ENCODE peak calls at places on chromosome 3, in seven cellular contexts. Q, F, R, M, Y, Z and P are unnamed samples.

GRCh38 chr3:171358171-171358890 is 101.9 kb downstream of the TNIK start:
- DNase-seq in Q (no peak), F (no peak), R (no peak), M (no peak), Y (no peak), Z (no peak), P (no peak)

GRCh38 chr3:80929576-80929975 is 831.9 kb downstream of the GBE1 start:
- DNase-seq in Q (no peak), F (no peak), R (no peak), M (no peak), Y (no peak), Z (no peak), P (no peak)

GRCh38 chr3:170802164-170803151 is 67.5 kb downstream of the RPL22L1 start:
- DNase-seq in Q (no peak), F (no peak), R (peak; percentile 39), M (no peak), Y (no peak), Z (no peak), P (no peak)

GRCh38 chr3:123432832-123433523 is 15.9 kb downstream of the ADCY5 start:
- DNase-seq in Q (no peak), F (no peak), R (no peak), M (no peak), Y (no peak), Z (no peak), P (no peak)

GRCh38 chr3:107816082-107816481 is 274.7 kb downstream of the CD47 start:
- DNase-seq in Q (no peak), F (no peak), R (no peak), M (no peak), Y (no peak), Z (no peak), P (no peak)

GRCh38 chr3:32706348-32707025 is 21.5 kb downstream of the CNOT10 start:
- DNase-seq in Q (no peak), F (no peak), R (no peak), M (no peak), Y (no peak), Z (no peak), P (no peak)

GRCh38 chr3:111072016-111072891 is 638 bp downstream of the NECTIN3 start:
- DNase-seq in Q (no peak), F (peak; percentile 48), R (peak; percentile 65), M (peak; percentile 83), Y (no peak), Z (peak; percentile 75), P (peak; percentile 11)

GRCh38 chr3:47247131-47248064 is 35.2 kb downstream of the KIF9 start:
- DNase-seq in Q (no peak), F (no peak), R (no peak), M (no peak), Y (no peak), Z (no peak), P (no peak)

GRCh38 chr3:147846854-147847453 is 437.8 kb downstream of the ZIC1 start:
- DNase-seq in Q (no peak), F (no peak), R (no peak), M (no peak), Y (no peak), Z (no peak), P (no peak)

GRCh38 chr3:57582470-57583168 is 14.5 kb downstream of the ARF4 start:
- DNase-seq in Q (no peak), F (no peak), R (peak; percentile 16), M (no peak), Y (peak; percentile 24), Z (no peak), P (no peak)

GRCh38 chr3:141289228-141289772 is 57.7 kb downstream of the PXYLP1 start:
- DNase-seq in Q (no peak), F (no peak), R (no peak), M (no peak), Y (no peak), Z (no peak), P (no peak)

GRCh38 chr3:141285570-141285969 is 53.9 kb downstream of the PXYLP1 start:
- DNase-seq in Q (no peak), F (no peak), R (no peak), M (no peak), Y (no peak), Z (no peak), P (no peak)

GRCh38 chr3:141286856-141287255 is 55.2 kb downstream of the PXYLP1 start:
- DNase-seq in Q (no peak), F (no peak), R (no peak), M (no peak), Y (no peak), Z (no peak), P (no peak)

GRCh38 chr3:141288331-141288990 is 56.8 kb downstream of the PXYLP1 start:
- DNase-seq in Q (no peak), F (no peak), R (no peak), M (no peak), Y (no peak), Z (no peak), P (no peak)

DNA sequence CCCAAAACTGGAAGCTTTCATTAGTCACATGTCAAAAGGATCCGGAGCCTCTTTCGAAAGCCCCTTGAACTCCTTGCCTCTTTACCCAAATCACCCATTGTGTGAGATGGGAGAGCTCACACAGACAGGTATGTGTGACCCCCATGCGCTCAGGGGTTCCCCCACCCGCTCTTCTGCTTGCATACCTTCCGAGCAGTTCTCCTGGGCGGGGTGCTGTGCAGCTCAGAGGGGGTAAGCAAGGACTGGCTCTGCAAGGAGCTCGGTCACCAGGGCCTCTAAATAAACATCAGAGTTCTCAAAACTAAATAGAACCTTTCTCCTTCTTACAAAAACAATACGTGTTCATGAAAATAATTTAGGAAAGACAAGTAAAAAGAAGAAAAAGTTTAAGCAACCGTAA is 55.7 kb downstream of the PXYLP1 start:
- DNase-seq in Q (no peak), F (no peak), R (no peak), M (no peak), Y (no peak), Z (no peak), P (no peak)
- H3K36me3 ChIP-seq in Q (peaks cover 4% of the 10 kb centered on the region), F (peaks cover 3% of the 10 kb centered on the region), R (no peaks in the 10 kb centered on the region), M (peaks cover 6% of the 10 kb centered on the region), Y (no peaks in the 10 kb centered on the region), Z (no peaks in the 10 kb centered on the region), P (peaks cover 6% of the 10 kb centered on the region)

GRCh38 chr3:129387492-129387891 is 40.9 kb downstream of the EFCAB12 start:
- DNase-seq in Q (no peak), F (no peak), R (no peak), M (no peak), Y (no peak), Z (no peak), P (no peak)

GRCh38 chr3:129389572-129389937 is 38.9 kb downstream of the EFCAB12 start:
- DNase-seq in Q (no peak), F (no peak), R (no peak), M (no peak), Y (no peak), Z (no peak), P (no peak)

GRCh38 chr3:129398803-129399144 is 29.7 kb downstream of the EFCAB12 start:
- DNase-seq in Q (no peak), F (peak; percentile 20), R (peak; percentile 32), M (no peak), Y (no peak), Z (no peak), P (peak; percentile 86)

DNA sequence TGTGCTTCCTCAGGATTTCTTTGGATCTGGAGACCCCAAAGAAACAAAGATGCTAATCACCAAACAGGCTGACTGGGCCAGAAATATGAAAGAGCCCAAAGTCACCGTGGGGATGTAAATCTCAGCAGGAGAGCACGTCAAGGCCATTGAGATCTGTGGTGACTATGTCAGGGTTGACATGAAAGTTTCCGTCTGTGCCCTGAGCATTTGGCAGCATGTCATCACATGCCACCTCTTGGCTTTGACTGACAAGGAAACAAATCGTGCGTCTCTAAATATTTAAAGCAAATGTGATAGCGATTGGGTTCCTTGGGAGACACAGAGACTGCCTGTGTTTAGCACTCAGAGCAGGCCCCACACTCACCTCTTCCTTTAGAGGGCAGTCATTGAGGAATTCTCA is 35.2 kb downstream of the EFCAB12 start:
- DNase-seq in Q (no peak), F (no peak), R (no peak), M (no peak), Y (no peak), Z (no peak), P (no peak)
- H3K36me3 ChIP-seq in Q (peaks cover 23% of the 10 kb centered on the region), F (peaks cover 20% of the 10 kb centered on the region), R (no peaks in the 10 kb centered on the region), M (peaks cover 46% of the 10 kb centered on the region), Y (peaks cover 40% of the 10 kb centered on the region), Z (no peaks in the 10 kb centered on the region), P (peaks cover 38% of the 10 kb centered on the region)

GRCh38 chr3:132519914-132520313 is 77.2 kb upstream of the ACKR4 start:
- DNase-seq in Q (no peak), F (no peak), R (no peak), M (no peak), Y (no peak), Z (no peak), P (no peak)
- H3K36me3 ChIP-seq in Q (peaks cover 59% of the 10 kb centered on the region), F (peaks cover 12% of the 10 kb centered on the region), R (no peaks in the 10 kb centered on the region), M (peaks cover 92% of the 10 kb centered on the region), Y (peaks cover 3% of the 10 kb centered on the region), Z (peaks cover 4% of the 10 kb centered on the region), P (peaks cover 70% of the 10 kb centered on the region)

GRCh38 chr3:179332240-179332639 is 9.4 kb downstream of the ZNF639 start:
- DNase-seq in Q (no peak), F (no peak), R (no peak), M (no peak), Y (no peak), Z (no peak), P (no peak)

GRCh38 chr3:179330438-179330837 is 7.6 kb downstream of the ZNF639 start:
- DNase-seq in Q (no peak), F (no peak), R (no peak), M (no peak), Y (no peak), Z (no peak), P (no peak)

GRCh38 chr3:179333084-179333483 is 10.3 kb downstream of the ZNF639 start:
- DNase-seq in Q (no peak), F (no peak), R (no peak), M (no peak), Y (no peak), Z (no peak), P (no peak)

DNA sequence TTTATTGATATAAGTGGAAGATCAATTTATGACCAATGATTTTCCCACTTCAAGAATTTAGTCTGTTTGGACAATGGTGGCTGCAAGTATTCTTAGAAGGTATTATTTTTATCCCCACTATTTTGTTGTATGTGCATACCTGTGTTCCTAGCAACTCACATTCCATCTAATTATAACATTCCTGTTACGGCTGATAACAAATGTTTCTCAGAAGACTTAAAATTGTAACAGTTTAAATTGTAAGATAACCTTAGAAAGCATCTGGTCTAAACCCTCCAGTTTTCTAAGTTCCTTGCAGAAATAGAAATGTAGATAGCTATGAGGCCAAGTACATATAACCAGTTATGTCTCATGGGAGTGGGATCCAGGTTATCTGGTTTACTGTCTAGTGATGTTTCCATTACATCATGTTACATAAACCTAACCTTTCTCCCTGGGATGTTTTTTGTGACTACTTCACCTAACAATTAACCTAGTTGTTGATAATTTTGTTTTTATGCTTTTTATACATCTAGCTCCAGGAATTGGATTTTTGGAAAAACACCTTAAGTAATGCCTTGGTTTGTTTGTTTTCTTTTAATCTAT is 11.1 kb upstream of the MFN1 start:
- DNase-seq in Q (no peak), F (no peak), R (no peak), M (no peak), Y (no peak), Z (no peak), P (no peak)
- H3K36me3 ChIP-seq in Q (peaks cover 27% of the 10 kb centered on the region), F (peaks cover 13% of the 10 kb centered on the region), R (peaks cover 4% of the 10 kb centered on the region), M (peaks cover 58% of the 10 kb centered on the region), Y (peaks cover 38% of the 10 kb centered on the region), Z (no peaks in the 10 kb centered on the region), P (peaks cover 53% of the 10 kb centered on the region)